ENCODE peak calls at places on chromosomes 7 and 10, in six cellular contexts. K is non-pigmented ciliary epithelial cell, R is glutamatergic neuron, N is AG10803, Q is nucleus accumbens, A is fibroblast of the aortic adventitia. G is an unnamed sample.

GRCh38 chr7:19754521-19755116 is 18.8 kb downstream of the TMEM196 start:
- DNase-seq in K (no peak), R (no peak), N (peak; percentile 42), Q (no peak), A (peak; percentile 69), G (no peak)

GRCh38 chr10:71337219-71337625 is 18.2 kb downstream of the SLC29A3 start:
- DNase-seq in K (no peak), R (no peak), N (no peak), Q (no peak), A (no peak), G (no peak)

GRCh38 chr10:132515811-132516726 is 21.5 kb upstream of the INPP5A start:
- DNase-seq in K (no peak), R (no peak), N (no peak), Q (no peak), A (no peak), G (no peak)

GRCh38 chr7:150855046-150855445 is 2.7 kb downstream of the AOC1 start:
- DNase-seq in K (no peak), R (no peak), N (no peak), Q (no peak), A (no peak), G (peak; percentile 7)

GRCh38 chr7:102222445-102222844 is 64.2 kb upstream of the SH2B2 start:
- DNase-seq in K (no peak), R (no peak), N (no peak), Q (no peak), A (no peak), G (no peak)

GRCh38 chr10:123147635-123148413 is at the start of gene HMX2:
- DNase-seq in K (no peak), R (peak; percentile 62), N (no peak), Q (no peak), A (no peak), G (no peak)

GRCh38 chr10:123878666-123879311 is 12.8 kb downstream of the CPXM2 start:
- DNase-seq in K (no peak), R (no peak), N (peak; percentile 65), Q (no peak), A (no peak), G (no peak)

GRCh38 chr7:112018305-112019030 is 187.7 kb downstream of the DOCK4 start:
- DNase-seq in K (no peak), R (no peak), N (peak; percentile 8), Q (no peak), A (peak; percentile 54), G (no peak)

GRCh38 chr7:93697901-93698300 is 123.4 kb upstream of the CALCR start:
- DNase-seq in K (no peak), R (no peak), N (no peak), Q (no peak), A (no peak), G (no peak)

GRCh38 chr7:99137418-99138180 is 6.3 kb downstream of the SMURF1 start:
- DNase-seq in K (no peak), R (no peak), N (peak; percentile 92), Q (no peak), A (peak; percentile 93), G (no peak)

GRCh38 chr10:110615057-110615630 is 29.0 kb upstream of the RBM20 start:
- DNase-seq in K (no peak), R (no peak), N (no peak), Q (no peak), A (no peak), G (no peak)

GRCh38 chr7:36161996-36162395 is 8.9 kb downstream of the EEPD1 start:
- DNase-seq in K (no peak), R (no peak), N (no peak), Q (no peak), A (no peak), G (no peak)

GRCh38 chr7:157027568-157028527 is 17.4 kb upstream of the MNX1 start:
- DNase-seq in K (no peak), R (no peak), N (no peak), Q (no peak), A (no peak), G (no peak)

GRCh38 chr7:41576176-41576575 is 126.7 kb downstream of the INHBA start:
- DNase-seq in K (no peak), R (no peak), N (no peak), Q (no peak), A (no peak), G (no peak)

GRCh38 chr10:80760914-80761371 is 223.2 kb downstream of the SH2D4B start:
- DNase-seq in K (no peak), R (no peak), N (no peak), Q (no peak), A (no peak), G (no peak)

GRCh38 chr10:68516766-68517165 is 10.6 kb downstream of the SLC25A16 start:
- DNase-seq in K (peak; percentile 40), R (no peak), N (peak; percentile 63), Q (no peak), A (peak; percentile 87), G (no peak)

GRCh38 chr7:22675917-22676343 is 51.1 kb upstream of the IL6 start:
- DNase-seq in K (no peak), R (no peak), N (peak; percentile 54), Q (no peak), A (no peak), G (no peak)

GRCh38 chr10:20740128-20740527 is 157.0 kb downstream of the NEBL start:
- DNase-seq in K (no peak), R (no peak), N (no peak), Q (no peak), A (no peak), G (no peak)

GRCh38 chr10:14391342-14391741 is 60.6 kb upstream of the FRMD4A start:
- DNase-seq in K (no peak), R (no peak), N (no peak), Q (no peak), A (no peak), G (no peak)

GRCh38 chr7:28858895-28859294 is 99.2 kb downstream of the TRIL start:
- DNase-seq in K (no peak), R (no peak), N (no peak), Q (no peak), A (no peak), G (no peak)

GRCh38 chr10:97684866-97685394 is 2.1 kb downstream of the AVPI1 start:
- DNase-seq in K (no peak), R (no peak), N (no peak), Q (no peak), A (peak; percentile 38), G (no peak)

G was measured in upper lobe of right lung.